ENCODE peak calls at places on chromosome 3, in ten cellular contexts. One of them, this sample, is unnamed.

GRCh38 chr3:42264399-42265058 is 1.5 kb downstream of the CCK start:
- DNase-seq in endothelial cell of umbilical vein: no peak
- DNase-seq in esophagus muscularis mucosa: no peak
- DNase-seq in upper lobe of left lung: peak; percentile 34
- DNase-seq in spleen: no peak
- DNase-seq in transverse colon: peak; percentile 19
- DNase-seq in GM12878: no peak
- DNase-seq in H1: no peak
- DNase-seq in stomach: peak; percentile 65
- DNase-seq in vagina: no peak
- DNase-seq in this sample: no peak

GRCh38 chr3:140572334-140572733 is 105.5 kb upstream of the TRIM42 start:
- DNase-seq in endothelial cell of umbilical vein: no peak
- DNase-seq in esophagus muscularis mucosa: no peak
- DNase-seq in upper lobe of left lung: no peak
- DNase-seq in spleen: no peak
- DNase-seq in transverse colon: no peak
- DNase-seq in GM12878: no peak
- DNase-seq in H1: no peak
- DNase-seq in stomach: no peak
- DNase-seq in vagina: no peak
- DNase-seq in this sample: no peak

GRCh38 chr3:45199837-45200648 is 26.0 kb downstream of the TMEM158 start:
- DNase-seq in endothelial cell of umbilical vein: peak; percentile 12
- DNase-seq in esophagus muscularis mucosa: no peak
- DNase-seq in upper lobe of left lung: peak; percentile 32
- DNase-seq in spleen: no peak
- DNase-seq in transverse colon: peak; percentile 45
- DNase-seq in GM12878: no peak
- DNase-seq in H1: no peak
- DNase-seq in stomach: no peak
- DNase-seq in vagina: no peak
- DNase-seq in this sample: no peak

GRCh38 chr3:124217542-124217941 is 225.6 kb upstream of the ROPN1 start:
- DNase-seq in endothelial cell of umbilical vein: peak; percentile 64
- DNase-seq in esophagus muscularis mucosa: no peak
- DNase-seq in upper lobe of left lung: peak; percentile 44
- DNase-seq in spleen: no peak
- DNase-seq in transverse colon: peak; percentile 26
- DNase-seq in GM12878: no peak
- DNase-seq in H1: no peak
- DNase-seq in stomach: peak; percentile 53
- DNase-seq in vagina: no peak
- DNase-seq in this sample: no peak

GRCh38 chr3:175059788-175060187 is 200.7 kb downstream of the NAALADL2 start:
- DNase-seq in endothelial cell of umbilical vein: no peak
- DNase-seq in esophagus muscularis mucosa: no peak
- DNase-seq in upper lobe of left lung: no peak
- DNase-seq in spleen: no peak
- DNase-seq in transverse colon: no peak
- DNase-seq in GM12878: no peak
- DNase-seq in H1: no peak
- DNase-seq in stomach: no peak
- DNase-seq in vagina: no peak
- DNase-seq in this sample: no peak

GRCh38 chr3:116440196-116440595 is 5.1 kb downstream of the LSAMP start:
- DNase-seq in endothelial cell of umbilical vein: no peak
- DNase-seq in esophagus muscularis mucosa: no peak
- DNase-seq in upper lobe of left lung: no peak
- DNase-seq in spleen: no peak
- DNase-seq in transverse colon: no peak
- DNase-seq in GM12878: no peak
- DNase-seq in H1: no peak
- DNase-seq in stomach: no peak
- DNase-seq in vagina: no peak
- DNase-seq in this sample: no peak

GRCh38 chr3:171585029-171585428 is 124.8 kb upstream of the TNIK start:
- DNase-seq in endothelial cell of umbilical vein: no peak
- DNase-seq in esophagus muscularis mucosa: no peak
- DNase-seq in upper lobe of left lung: no peak
- DNase-seq in spleen: no peak
- DNase-seq in transverse colon: no peak
- DNase-seq in GM12878: no peak
- DNase-seq in H1: no peak
- DNase-seq in stomach: no peak
- DNase-seq in vagina: no peak
- DNase-seq in this sample: no peak

GRCh38 chr3:62084558-62084957 is 288.8 kb downstream of the FEZF2 start:
- DNase-seq in endothelial cell of umbilical vein: peak; percentile 30
- DNase-seq in esophagus muscularis mucosa: no peak
- DNase-seq in upper lobe of left lung: no peak
- DNase-seq in spleen: no peak
- DNase-seq in transverse colon: no peak
- DNase-seq in GM12878: no peak
- DNase-seq in H1: no peak
- DNase-seq in stomach: no peak
- DNase-seq in vagina: no peak
- DNase-seq in this sample: no peak

GRCh38 chr3:80696280-80696679 is 928.5 kb upstream of the ROBO1 start:
- DNase-seq in endothelial cell of umbilical vein: peak; percentile 41
- DNase-seq in esophagus muscularis mucosa: no peak
- DNase-seq in upper lobe of left lung: no peak
- DNase-seq in spleen: no peak
- DNase-seq in transverse colon: no peak
- DNase-seq in GM12878: no peak
- DNase-seq in H1: no peak
- DNase-seq in stomach: peak; percentile 60
- DNase-seq in vagina: no peak
- DNase-seq in this sample: no peak

GRCh38 chr3:196246612-196247308 is 30.4 kb downstream of the SLC51A start:
- DNase-seq in endothelial cell of umbilical vein: no peak
- DNase-seq in esophagus muscularis mucosa: no peak
- DNase-seq in upper lobe of left lung: no peak
- DNase-seq in spleen: no peak
- DNase-seq in transverse colon: no peak
- DNase-seq in GM12878: no peak
- DNase-seq in H1: no peak
- DNase-seq in stomach: no peak
- DNase-seq in vagina: no peak
- DNase-seq in this sample: no peak

GRCh38 chr3:49713336-49714105 is 6.0 kb downstream of the AMIGO3 start:
- DNase-seq in endothelial cell of umbilical vein: no peak
- DNase-seq in esophagus muscularis mucosa: no peak
- DNase-seq in upper lobe of left lung: no peak
- DNase-seq in spleen: no peak
- DNase-seq in transverse colon: no peak
- DNase-seq in GM12878: no peak
- DNase-seq in H1: no peak
- DNase-seq in stomach: no peak
- DNase-seq in vagina: no peak
- DNase-seq in this sample: no peak

GRCh38 chr3:159796744-159797143 is 191.9 kb upstream of the IL12A start:
- DNase-seq in endothelial cell of umbilical vein: peak; percentile 86
- DNase-seq in esophagus muscularis mucosa: no peak
- DNase-seq in upper lobe of left lung: no peak
- DNase-seq in spleen: no peak
- DNase-seq in transverse colon: no peak
- DNase-seq in GM12878: no peak
- DNase-seq in H1: no peak
- DNase-seq in stomach: no peak
- DNase-seq in vagina: no peak
- DNase-seq in this sample: no peak

GRCh38 chr3:71927505-71928066 is 142.6 kb upstream of the PROK2 start:
- DNase-seq in endothelial cell of umbilical vein: no peak
- DNase-seq in esophagus muscularis mucosa: no peak
- DNase-seq in upper lobe of left lung: no peak
- DNase-seq in spleen: no peak
- DNase-seq in transverse colon: no peak
- DNase-seq in GM12878: no peak
- DNase-seq in H1: no peak
- DNase-seq in stomach: no peak
- DNase-seq in vagina: no peak
- DNase-seq in this sample: no peak

GRCh38 chr3:196208942-196209695 is 2.1 kb downstream of the ZDHHC19 start:
- DNase-seq in endothelial cell of umbilical vein: no peak
- DNase-seq in esophagus muscularis mucosa: no peak
- DNase-seq in upper lobe of left lung: no peak
- DNase-seq in spleen: peak; percentile 82
- DNase-seq in transverse colon: no peak
- DNase-seq in GM12878: no peak
- DNase-seq in H1: no peak
- DNase-seq in stomach: no peak
- DNase-seq in vagina: no peak
- DNase-seq in this sample: no peak

GRCh38 chr3:133269393-133269792 is 130.5 kb upstream of the BFSP2 start:
- DNase-seq in endothelial cell of umbilical vein: no peak
- DNase-seq in esophagus muscularis mucosa: no peak
- DNase-seq in upper lobe of left lung: no peak
- DNase-seq in spleen: no peak
- DNase-seq in transverse colon: no peak
- DNase-seq in GM12878: no peak
- DNase-seq in H1: no peak
- DNase-seq in stomach: no peak
- DNase-seq in vagina: no peak
- DNase-seq in this sample: no peak

GRCh38 chr3:185490241-185490640 is 8.6 kb downstream of the TMEM41A start:
- DNase-seq in endothelial cell of umbilical vein: no peak
- DNase-seq in esophagus muscularis mucosa: no peak
- DNase-seq in upper lobe of left lung: no peak
- DNase-seq in spleen: no peak
- DNase-seq in transverse colon: no peak
- DNase-seq in GM12878: no peak
- DNase-seq in H1: no peak
- DNase-seq in stomach: no peak
- DNase-seq in vagina: no peak
- DNase-seq in this sample: no peak

GRCh38 chr3:155676252-155676981 is 68.5 kb downstream of the PLCH1 start:
- DNase-seq in endothelial cell of umbilical vein: no peak
- DNase-seq in esophagus muscularis mucosa: no peak
- DNase-seq in upper lobe of left lung: peak; percentile 48
- DNase-seq in spleen: no peak
- DNase-seq in transverse colon: peak; percentile 10
- DNase-seq in GM12878: no peak
- DNase-seq in H1: peak; percentile 9
- DNase-seq in stomach: peak; percentile 43
- DNase-seq in vagina: no peak
- DNase-seq in this sample: no peak

GRCh38 chr3:141575879-141576743 is 89.3 kb downstream of the RASA2 start:
- DNase-seq in endothelial cell of umbilical vein: peak; percentile 43
- DNase-seq in esophagus muscularis mucosa: no peak
- DNase-seq in upper lobe of left lung: no peak
- DNase-seq in spleen: no peak
- DNase-seq in transverse colon: no peak
- DNase-seq in GM12878: no peak
- DNase-seq in H1: no peak
- DNase-seq in stomach: no peak
- DNase-seq in vagina: no peak
- DNase-seq in this sample: no peak

GRCh38 chr3:21705769-21706168 is 45.2 kb downstream of the ZNF385D start:
- DNase-seq in endothelial cell of umbilical vein: no peak
- DNase-seq in esophagus muscularis mucosa: peak; percentile 93
- DNase-seq in upper lobe of left lung: no peak
- DNase-seq in spleen: no peak
- DNase-seq in transverse colon: no peak
- DNase-seq in GM12878: no peak
- DNase-seq in H1: no peak
- DNase-seq in stomach: peak; percentile 42
- DNase-seq in vagina: no peak
- DNase-seq in this sample: no peak

GRCh38 chr3:144033235-144033579 is 61.6 kb downstream of the DIPK2A start:
- DNase-seq in endothelial cell of umbilical vein: no peak
- DNase-seq in esophagus muscularis mucosa: no peak
- DNase-seq in upper lobe of left lung: no peak
- DNase-seq in spleen: no peak
- DNase-seq in transverse colon: no peak
- DNase-seq in GM12878: no peak
- DNase-seq in H1: no peak
- DNase-seq in stomach: no peak
- DNase-seq in vagina: no peak
- DNase-seq in this sample: no peak

GRCh38 chr3:80232760-80233159 is 465.0 kb upstream of the ROBO1 start:
- DNase-seq in endothelial cell of umbilical vein: peak; percentile 42
- DNase-seq in esophagus muscularis mucosa: no peak
- DNase-seq in upper lobe of left lung: no peak
- DNase-seq in spleen: no peak
- DNase-seq in transverse colon: no peak
- DNase-seq in GM12878: no peak
- DNase-seq in H1: peak; percentile 5
- DNase-seq in stomach: no peak
- DNase-seq in vagina: no peak
- DNase-seq in this sample: no peak

GRCh38 chr3:56131976-56132590 is 336.2 kb downstream of the ERC2 start:
- DNase-seq in endothelial cell of umbilical vein: peak; percentile 92
- DNase-seq in esophagus muscularis mucosa: no peak
- DNase-seq in upper lobe of left lung: no peak
- DNase-seq in spleen: no peak
- DNase-seq in transverse colon: no peak
- DNase-seq in GM12878: no peak
- DNase-seq in H1: no peak
- DNase-seq in stomach: no peak
- DNase-seq in vagina: no peak
- DNase-seq in this sample: no peak
- TF ChIP-seq POLR2AphosphoS5 in endothelial cell of umbilical vein: peak; percentile 63
- TF ChIP-seq POLR2AphosphoS5 in esophagus muscularis mucosa: peak; percentile 67
- TF ChIP-seq POLR2AphosphoS5 in upper lobe of left lung: no peak
- TF ChIP-seq POLR2AphosphoS5 in spleen: no peak
- TF ChIP-seq POLR2AphosphoS5 in transverse colon: no peak
- TF ChIP-seq POLR2AphosphoS5 in GM12878: no peak
- TF ChIP-seq POLR2AphosphoS5 in H1: no peak
- TF ChIP-seq POLR2AphosphoS5 in stomach: no peak
- TF ChIP-seq POLR2AphosphoS5 in vagina: no peak
- TF ChIP-seq POLR2AphosphoS5 in this sample: no peak

GRCh38 chr3:11719406-11720219 is 75.9 kb upstream of the VGLL4 start:
- DNase-seq in endothelial cell of umbilical vein: peak; percentile 66
- DNase-seq in esophagus muscularis mucosa: no peak
- DNase-seq in upper lobe of left lung: peak; percentile 93
- DNase-seq in spleen: peak; percentile 94
- DNase-seq in transverse colon: peak; percentile 96
- DNase-seq in GM12878: no peak
- DNase-seq in H1: peak; percentile 76
- DNase-seq in stomach: peak; percentile 95
- DNase-seq in vagina: no peak
- DNase-seq in this sample: peak; percentile 75
- TF ChIP-seq POLR2A in endothelial cell of umbilical vein: no peak
- TF ChIP-seq POLR2A in esophagus muscularis mucosa: no peak
- TF ChIP-seq POLR2A in upper lobe of left lung: no peak
- TF ChIP-seq POLR2A in spleen: no peak
- TF ChIP-seq POLR2A in transverse colon: peak; percentile 80
- TF ChIP-seq POLR2A in GM12878: peak; percentile 1
- TF ChIP-seq POLR2A in H1: peak; percentile 30
- TF ChIP-seq POLR2A in stomach: no peak
- TF ChIP-seq POLR2A in vagina: no peak
- TF ChIP-seq POLR2A in this sample: no peak

GRCh38 chr3:23920151-23920655 is 3.3 kb downstream of the RPL15 start:
- DNase-seq in endothelial cell of umbilical vein: no peak
- DNase-seq in esophagus muscularis mucosa: no peak
- DNase-seq in upper lobe of left lung: no peak
- DNase-seq in spleen: no peak
- DNase-seq in transverse colon: no peak
- DNase-seq in GM12878: no peak
- DNase-seq in H1: no peak
- DNase-seq in stomach: no peak
- DNase-seq in vagina: no peak
- DNase-seq in this sample: no peak
- TF ChIP-seq POLR2AphosphoS5 in endothelial cell of umbilical vein: no peak
- TF ChIP-seq POLR2AphosphoS5 in esophagus muscularis mucosa: no peak
- TF ChIP-seq POLR2AphosphoS5 in upper lobe of left lung: no peak
- TF ChIP-seq POLR2AphosphoS5 in spleen: no peak
- TF ChIP-seq POLR2AphosphoS5 in transverse colon: no peak
- TF ChIP-seq POLR2AphosphoS5 in GM12878: peak; percentile 73
- TF ChIP-seq POLR2AphosphoS5 in H1: peak; percentile 84
- TF ChIP-seq POLR2AphosphoS5 in stomach: no peak
- TF ChIP-seq POLR2AphosphoS5 in vagina: no peak
- TF ChIP-seq POLR2AphosphoS5 in this sample: peak; percentile 63

GRCh38 chr3:169787120-169787519 is 13.9 kb downstream of the MYNN start:
- DNase-seq in endothelial cell of umbilical vein: no peak
- DNase-seq in esophagus muscularis mucosa: no peak
- DNase-seq in upper lobe of left lung: no peak
- DNase-seq in spleen: no peak
- DNase-seq in transverse colon: no peak
- DNase-seq in GM12878: no peak
- DNase-seq in H1: no peak
- DNase-seq in stomach: no peak
- DNase-seq in vagina: no peak
- DNase-seq in this sample: no peak
- TF ChIP-seq POLR2A in endothelial cell of umbilical vein: no peak
- TF ChIP-seq POLR2A in esophagus muscularis mucosa: no peak
- TF ChIP-seq POLR2A in upper lobe of left lung: no peak
- TF ChIP-seq POLR2A in spleen: no peak
- TF ChIP-seq POLR2A in transverse colon: no peak
- TF ChIP-seq POLR2A in GM12878: no peak
- TF ChIP-seq POLR2A in H1: no peak
- TF ChIP-seq POLR2A in stomach: no peak
- TF ChIP-seq POLR2A in vagina: no peak
- TF ChIP-seq POLR2A in this sample: no peak

This sample was measured in GM12892.